ENCODE peak calls at places on chromosomes 7 and 10, in four cellular contexts. One of them, this sample, is unnamed.

GRCh38 chr10:86362566-86363183 is 3.9 kb downstream of the GRID1 start:
- DNase-seq in K562: no peak
- DNase-seq in HCT116: no peak
- DNase-seq in A549: no peak
- DNase-seq in this sample: no peak

GRCh38 chr7:85101347-85101746 is 85.5 kb downstream of the SEMA3D start:
- DNase-seq in K562: no peak
- DNase-seq in HCT116: no peak
- DNase-seq in A549: no peak
- DNase-seq in this sample: no peak

GRCh38 chr10:3893904-3894563 is 109.0 kb upstream of the KLF6 start:
- DNase-seq in K562: peak; percentile 20
- DNase-seq in A549: no peak
- DNase-seq in HCT116: no peak
- DNase-seq in this sample: no peak

GRCh38 chr7:94352854-94353253 is 41.8 kb upstream of the COL1A2 start:
- DNase-seq in A549: no peak
- DNase-seq in K562: no peak
- DNase-seq in HCT116: no peak
- DNase-seq in this sample: no peak

GRCh38 chr7:81709836-81710235 is 60.0 kb downstream of the HGF start:
- DNase-seq in K562: no peak
- DNase-seq in HCT116: no peak
- DNase-seq in A549: peak; percentile 57
- DNase-seq in this sample: no peak

GRCh38 chr10:58511765-58512469 is 755 bp upstream of the BICC1 start:
- DNase-seq in HCT116: no peak
- DNase-seq in K562: no peak
- DNase-seq in A549: peak; percentile 17
- DNase-seq in this sample: no peak

GRCh38 chr10:43444897-43445466 is 8.1 kb downstream of the ZNF487 start:
- DNase-seq in K562: no peak
- DNase-seq in A549: no peak
- DNase-seq in HCT116: no peak
- DNase-seq in this sample: no peak

GRCh38 chr7:123709525-123709924 is 39.3 kb downstream of the WASL start:
- DNase-seq in K562: no peak
- DNase-seq in HCT116: no peak
- DNase-seq in A549: no peak
- DNase-seq in this sample: no peak

GRCh38 chr10:52906046-52906445 is 133.5 kb upstream of the MBL2 start:
- DNase-seq in A549: no peak
- DNase-seq in HCT116: no peak
- DNase-seq in K562: no peak
- DNase-seq in this sample: no peak

GRCh38 chr7:113636727-113637421 is 281.9 kb downstream of the PPP1R3A start:
- DNase-seq in A549: no peak
- DNase-seq in HCT116: no peak
- DNase-seq in K562: no peak
- DNase-seq in this sample: no peak

GRCh38 chr10:36538945-36539586 is 586.3 kb upstream of the ANKRD30A start:
- DNase-seq in K562: no peak
- DNase-seq in A549: peak; percentile 73
- DNase-seq in HCT116: no peak
- DNase-seq in this sample: no peak
- H3K4me2 ChIP-seq in K562: no peak overlapping the region
- H3K4me2 ChIP-seq in A549: peak overlapping the region; percentile 24
- H3K4me2 ChIP-seq in HCT116: no peak overlapping the region
- H3K4me2 ChIP-seq in this sample: no peak overlapping the region

GRCh38 chr7:28787116-28787515 is 171.0 kb downstream of the TRIL start:
- DNase-seq in A549: no peak
- DNase-seq in HCT116: no peak
- DNase-seq in K562: no peak
- DNase-seq in this sample: no peak

GRCh38 chr7:28784166-28784870 is 173.8 kb downstream of the TRIL start:
- DNase-seq in HCT116: no peak
- DNase-seq in A549: no peak
- DNase-seq in K562: no peak
- DNase-seq in this sample: no peak

GRCh38 chr7:28782362-28782761 is 175.8 kb downstream of the TRIL start:
- DNase-seq in HCT116: no peak
- DNase-seq in A549: no peak
- DNase-seq in K562: no peak
- DNase-seq in this sample: peak; percentile 46

GRCh38 chr7:28790467-28790866 is 167.7 kb downstream of the TRIL start:
- DNase-seq in A549: no peak
- DNase-seq in K562: no peak
- DNase-seq in HCT116: no peak
- DNase-seq in this sample: no peak

GRCh38 chr7:28785002-28785995 is 172.8 kb downstream of the TRIL start:
- DNase-seq in A549: no peak
- DNase-seq in HCT116: no peak
- DNase-seq in K562: no peak
- DNase-seq in this sample: no peak
- H3K4me2 ChIP-seq in A549: no peak overlapping the region
- H3K4me2 ChIP-seq in HCT116: no peak overlapping the region
- H3K4me2 ChIP-seq in K562: no peak overlapping the region
- H3K4me2 ChIP-seq in this sample: no peak overlapping the region

GRCh38 chr10:72792288-72792687 is 100.3 kb downstream of the MCU start:
- DNase-seq in K562: no peak
- DNase-seq in A549: no peak
- DNase-seq in HCT116: no peak
- DNase-seq in this sample: no peak

GRCh38 chr10:72796538-72796937 is 97.0 kb upstream of the OIT3 start:
- DNase-seq in HCT116: no peak
- DNase-seq in A549: no peak
- DNase-seq in K562: no peak
- DNase-seq in this sample: no peak

GRCh38 chr10:72796042-72796441 is 97.5 kb upstream of the OIT3 start:
- DNase-seq in A549: peak; percentile 22
- DNase-seq in HCT116: no peak
- DNase-seq in K562: peak; percentile 31
- DNase-seq in this sample: no peak

GRCh38 chr10:72794260-72794659 is 99.3 kb upstream of the OIT3 start:
- DNase-seq in A549: peak; percentile 53
- DNase-seq in K562: peak; percentile 59
- DNase-seq in HCT116: no peak
- DNase-seq in this sample: no peak

DNA sequence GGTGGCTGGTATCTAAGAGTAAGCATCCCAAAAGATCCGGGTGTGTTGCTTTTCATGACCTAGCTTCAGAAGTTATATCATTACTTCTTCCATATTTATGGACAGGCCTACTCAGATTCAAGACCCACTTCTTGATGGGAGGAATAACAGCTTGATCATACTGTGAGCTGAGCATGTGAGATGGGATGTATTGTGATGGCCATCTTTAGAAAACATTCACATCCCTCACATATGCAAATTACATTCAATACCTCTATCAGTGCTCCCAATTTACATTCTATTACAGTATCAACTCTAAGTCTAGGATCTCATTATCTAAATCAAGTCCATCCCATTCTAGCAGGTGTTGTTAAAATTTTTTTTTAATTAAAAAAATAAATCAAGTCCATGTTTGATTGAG is 99.8 kb upstream of the OIT3 start:
- DNase-seq in HCT116: no peak
- DNase-seq in A549: no peak
- DNase-seq in K562: no peak
- DNase-seq in this sample: no peak
- H3K4me2 ChIP-seq in HCT116: no peak overlapping the region
- H3K4me2 ChIP-seq in A549: peak overlapping the region; percentile 36
- H3K4me2 ChIP-seq in K562: no peak overlapping the region
- H3K4me2 ChIP-seq in this sample: no peak overlapping the region

DNA sequence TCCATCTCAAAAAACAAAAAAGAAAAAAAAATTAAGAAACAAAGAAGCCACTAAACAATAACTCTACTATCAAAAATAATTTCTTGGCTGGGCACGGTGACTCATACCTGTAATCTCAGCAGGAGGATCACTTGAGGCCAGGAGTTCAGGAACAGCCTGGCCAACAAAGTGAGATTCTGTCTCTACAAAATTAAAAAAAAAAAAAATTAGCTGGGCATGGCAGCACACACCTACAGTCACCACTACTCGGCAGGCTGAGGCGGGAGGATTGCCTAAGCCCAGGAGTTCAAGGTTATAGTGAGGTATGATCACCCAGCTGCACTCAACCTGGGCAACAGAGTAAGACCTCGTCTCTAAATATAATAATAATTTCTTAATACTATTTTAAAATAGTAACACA is 69.0 kb downstream of the PARD3 start:
- DNase-seq in K562: no peak
- DNase-seq in HCT116: peak; percentile 72
- DNase-seq in A549: no peak
- DNase-seq in this sample: no peak
- H3K4me2 ChIP-seq in K562: no peak overlapping the region
- H3K4me2 ChIP-seq in HCT116: peak overlapping the region; percentile 61
- H3K4me2 ChIP-seq in A549: peak overlapping the region; percentile 42
- H3K4me2 ChIP-seq in this sample: no peak overlapping the region

This sample was measured in Karpas-422.